ENCODE peak calls at places on chromosome 3, in five cellular contexts. R is hepatocyte, Y is glutamatergic neuron, H is GM20000, S is endothelial cell. M is an unnamed sample.
A peak's percentile ranks its signal among the peaks of the same experiment; 100 is the strongest.

GRCh38 chr3:126104028-126104635 is 20.2 kb upstream of the SLC41A3 start:
- DNase-seq in S (no peak), H (no peak), Y (no peak), R (peak; percentile 1), M (no peak)

GRCh38 chr3:142523921-142524566 is 54.5 kb downstream of the ATR start:
- DNase-seq in S (no peak), H (no peak), Y (no peak), R (no peak), M (no peak)

GRCh38 chr3:152419748-152420147 is 151.0 kb downstream of the MBNL1 start:
- DNase-seq in H (no peak), Y (no peak), S (no peak), R (no peak), M (peak; percentile 65)

GRCh38 chr3:8328971-8329370 is 172.7 kb upstream of the LMCD1 start:
- DNase-seq in R (no peak), Y (no peak), S (no peak), H (no peak), M (no peak)

GRCh38 chr3:128551464-128551863 is 58.5 kb upstream of the GATA2 start:
- DNase-seq in H (no peak), Y (no peak), R (no peak), S (no peak), M (no peak)

GRCh38 chr3:13063225-13063624 is 10.0 kb downstream of the IQSEC1 start:
- DNase-seq in S (no peak), Y (no peak), R (no peak), H (no peak), M (no peak)

GRCh38 chr3:39273119-39273518 is 6.7 kb downstream of the CX3CR1 start:
- DNase-seq in Y (no peak), H (no peak), S (no peak), R (no peak), M (no peak)

GRCh38 chr3:4644954-4645353 is 151.8 kb downstream of the ITPR1 start:
- DNase-seq in R (no peak), H (no peak), Y (no peak), S (no peak), M (no peak)

GRCh38 chr3:44065741-44066140 is 175.9 kb upstream of the TOPAZ1 start:
- DNase-seq in S (no peak), Y (no peak), R (no peak), H (no peak), M (no peak)

GRCh38 chr3:115071611-115072010 is 75.5 kb downstream of the ZBTB20 start:
- DNase-seq in H (no peak), R (no peak), Y (no peak), S (no peak), M (no peak)

GRCh38 chr3:39937315-39937714 is 127.9 kb downstream of the MYRIP start:
- DNase-seq in Y (no peak), R (no peak), S (no peak), H (no peak), M (no peak)

DNA sequence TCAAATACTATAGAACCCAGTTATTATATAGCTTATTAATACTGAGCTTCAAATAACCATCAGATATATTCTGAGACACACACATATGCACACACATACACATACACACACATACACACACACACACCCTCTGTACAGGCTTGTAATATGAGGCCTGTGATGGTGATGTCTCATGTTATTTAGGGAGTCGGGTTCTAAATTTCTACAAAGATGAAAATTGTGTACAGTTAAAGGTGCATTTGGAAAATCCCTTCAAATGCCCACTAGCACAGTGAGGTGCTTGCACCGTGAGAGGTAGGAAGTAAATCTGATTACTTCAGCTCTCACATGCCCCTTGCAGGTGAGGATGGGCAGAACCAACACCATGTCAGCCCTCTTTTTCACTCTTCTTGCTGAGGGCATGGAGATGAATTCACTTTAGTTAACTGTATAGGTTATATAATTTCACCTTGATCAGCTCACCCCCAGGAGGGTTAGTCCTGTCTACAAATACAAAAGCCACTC is 294.5 kb upstream of the PROK2 start:
- DNase-seq in Y (no peak), S (no peak), H (no peak), R (no peak), M (no peak)
- TF ChIP-seq CTCF in Y (no peak), S (no peak), H (no peak), R (no peak), M (no peak)

GRCh38 chr3:131630117-131630516 is 127.3 kb upstream of the MRPL3 start:
- DNase-seq in S (no peak), H (peak; percentile 51), R (no peak), Y (no peak), M (no peak)
- TF ChIP-seq CTCF in S (no peak), H (no peak), R (no peak), Y (no peak), M (no peak)

DNA sequence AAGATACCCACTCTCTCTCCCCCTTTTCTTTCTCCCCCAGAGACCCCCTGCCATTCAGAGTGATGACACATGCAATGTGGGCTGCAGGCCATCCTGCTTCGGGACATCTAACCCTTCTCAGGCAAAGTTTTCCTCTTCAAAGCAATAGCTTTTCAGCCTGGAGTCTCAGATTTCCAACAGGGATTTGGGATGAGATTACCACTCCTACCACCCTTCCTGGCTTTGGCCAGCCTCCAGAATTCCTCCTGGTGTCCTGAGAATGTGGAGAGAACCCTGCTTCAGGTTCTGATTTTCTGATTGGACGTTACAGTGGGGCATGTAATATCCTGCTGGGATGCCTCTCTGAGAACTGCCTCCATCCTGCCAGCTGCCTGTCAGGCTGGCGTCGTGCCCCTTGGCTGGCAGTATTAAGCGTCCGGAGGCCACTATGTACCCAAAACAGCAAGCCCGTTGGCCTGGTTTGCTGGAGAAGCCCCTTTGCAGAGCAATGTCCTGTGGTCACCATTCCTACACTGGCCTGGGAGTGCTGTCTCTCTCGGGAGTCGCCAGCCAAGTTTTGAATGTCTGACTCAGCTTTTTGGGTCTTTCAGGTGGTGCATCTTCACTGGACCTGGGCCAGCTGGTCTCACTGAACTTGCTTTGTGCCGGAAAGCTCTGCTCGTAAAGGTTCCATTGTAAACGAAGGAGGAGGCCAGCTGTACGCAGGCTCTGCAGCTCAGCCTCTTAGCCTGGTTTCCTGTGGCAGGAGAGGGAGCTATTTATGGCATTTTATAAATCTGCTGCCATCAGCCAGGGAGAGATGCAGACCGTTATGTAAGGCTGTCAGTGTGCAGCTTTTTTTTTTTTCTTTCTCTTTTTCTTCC is 19.2 kb upstream of the TRAK1 start:
- DNase-seq in Y (no peak), H (peak; percentile 38), R (peak; percentile 68), S (no peak), M (no peak)
- TF ChIP-seq CTCF in Y (no peak), H (no peak), R (no peak), S (no peak), M (no peak)

DNA sequence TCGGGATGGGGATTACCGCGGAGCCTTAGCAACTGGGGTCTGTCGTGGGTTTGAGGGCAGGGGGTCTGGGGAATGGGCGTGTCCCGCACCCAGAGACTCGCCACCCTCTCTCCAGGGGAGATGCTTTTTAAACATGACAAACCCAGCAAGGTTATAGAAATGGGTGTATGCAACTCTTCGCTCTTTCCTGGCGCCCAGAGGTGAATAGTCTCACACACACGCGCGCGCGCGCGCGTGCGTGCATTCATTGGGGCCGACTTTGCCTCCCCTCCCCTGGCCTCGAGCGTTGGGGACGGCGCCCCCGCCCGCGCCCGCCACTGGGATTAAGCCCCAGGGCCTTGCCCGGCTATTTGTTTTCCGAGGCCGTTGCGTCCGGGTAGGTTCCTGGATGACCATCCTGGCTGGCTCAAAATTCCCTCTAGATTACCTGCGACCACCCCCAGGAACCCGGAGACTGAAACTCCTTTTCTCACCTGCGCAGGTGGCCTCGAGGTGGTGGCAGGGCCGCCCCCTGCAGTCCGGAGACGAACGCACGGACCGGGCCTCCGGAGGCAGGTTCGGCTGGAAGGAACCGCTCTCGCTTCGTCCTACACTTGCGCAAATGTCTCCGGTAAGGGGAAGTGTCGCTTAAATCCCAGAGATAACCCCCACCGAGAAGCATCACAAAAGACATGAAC is 777 bp downstream of the GPR160 start:
- DNase-seq in H (peak; percentile 45), Y (peak; percentile 21), S (peak; percentile 22), R (peak; percentile 65), M (peak; percentile 54)
- TF ChIP-seq CTCF in H (peak; percentile 20), Y (no peak), S (no peak), R (peak; percentile 34), M (no peak)

DNA sequence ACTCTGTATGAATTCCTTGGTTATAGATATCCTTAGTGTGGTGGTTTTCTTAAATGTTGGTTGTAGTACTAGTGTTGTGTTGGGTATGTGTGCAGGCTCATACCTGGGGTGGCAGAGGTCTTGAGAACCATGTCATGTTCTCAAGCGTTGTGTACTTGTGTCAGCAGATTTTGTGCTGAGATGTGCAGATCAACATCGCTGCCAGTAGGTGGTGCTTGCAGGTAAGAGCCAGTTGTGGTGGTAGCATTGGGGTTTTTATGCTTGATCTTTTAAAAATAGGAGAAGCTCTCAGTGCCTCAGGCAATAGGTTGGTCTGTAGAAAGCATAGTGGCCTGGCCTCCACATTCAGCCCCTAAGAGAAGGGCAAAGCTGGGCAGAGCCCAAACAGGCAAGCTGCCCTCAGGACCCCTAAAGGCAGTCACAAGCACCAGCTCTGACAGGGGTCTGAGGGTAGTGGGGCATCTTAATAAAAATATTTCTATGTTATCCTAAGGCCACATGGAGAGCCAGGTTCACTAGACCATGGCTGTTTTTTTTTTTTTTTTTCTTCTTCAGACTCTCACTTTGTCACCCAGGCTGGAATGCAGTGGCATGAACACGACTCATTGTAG is 164.0 kb downstream of the IL20RB start:
- DNase-seq in Y (peak; percentile 42), H (peak; percentile 36), S (peak; percentile 37), R (peak; percentile 68), M (peak; percentile 33)
- TF ChIP-seq CTCF in Y (peak; percentile 68), H (peak; percentile 52), S (peak; percentile 51), R (peak; percentile 62), M (peak; percentile 54)